ENCODE peak calls at places on chromosomes 16 and 17, in eight cellular contexts. One of them, this sample, is unnamed.

GRCh38 chr17:59811209-59811608 is 81.5 kb downstream of the TUBD1 start:
- DNase-seq in substantia nigra: no peak
- DNase-seq in activated naive CD4-positive, alpha-beta T cell treated with anti-CD3 and anti-CD28 coated beads for 36 hours: no peak
- DNase-seq in fibroblast of lung: peak
- DNase-seq in colonic mucosa: no peak
- DNase-seq in NCI-H1930: no peak
- DNase-seq in GDM1: no peak
- DNase-seq in activated CD4-positive, alpha-beta T cell treated with anti-CD3 and anti-CD28 coated beads, Interleukin-2, amount 10 ng/mL, durations not matched to agents 7 days and 5 days: no peak
- DNase-seq in this sample: no peak

GRCh38 chr16:87243383-87243964 is 73.7 kb downstream of the C16orf95 start:
- DNase-seq in activated naive CD4-positive, alpha-beta T cell treated with anti-CD3 and anti-CD28 coated beads for 36 hours: no peak
- DNase-seq in fibroblast of lung: no peak
- DNase-seq in NCI-H1930: no peak
- DNase-seq in substantia nigra: no peak
- DNase-seq in activated CD4-positive, alpha-beta T cell treated with anti-CD3 and anti-CD28 coated beads, Interleukin-2, amount 10 ng/mL, durations not matched to agents 7 days and 5 days: no peak
- DNase-seq in colonic mucosa: no peak
- DNase-seq in GDM1: no peak
- DNase-seq in this sample: no peak

GRCh38 chr16:75860654-75861053 is 134.4 kb upstream of the CPHXL start:
- DNase-seq in substantia nigra: peak
- DNase-seq in colonic mucosa: no peak
- DNase-seq in activated naive CD4-positive, alpha-beta T cell treated with anti-CD3 and anti-CD28 coated beads for 36 hours: no peak
- DNase-seq in GDM1: no peak
- DNase-seq in NCI-H1930: no peak
- DNase-seq in fibroblast of lung: peak
- DNase-seq in activated CD4-positive, alpha-beta T cell treated with anti-CD3 and anti-CD28 coated beads, Interleukin-2, amount 10 ng/mL, durations not matched to agents 7 days and 5 days: no peak
- DNase-seq in this sample: no peak

GRCh38 chr17:62692721-62693431 is 65.4 kb downstream of the MRC2 start:
- DNase-seq in colonic mucosa: no peak
- DNase-seq in substantia nigra: no peak
- DNase-seq in fibroblast of lung: peak
- DNase-seq in activated naive CD4-positive, alpha-beta T cell treated with anti-CD3 and anti-CD28 coated beads for 36 hours: peak
- DNase-seq in activated CD4-positive, alpha-beta T cell treated with anti-CD3 and anti-CD28 coated beads, Interleukin-2, amount 10 ng/mL, durations not matched to agents 7 days and 5 days: no peak
- DNase-seq in GDM1: no peak
- DNase-seq in NCI-H1930: no peak
- DNase-seq in this sample: no peak

GRCh38 chr17:66992911-66993310 is 28.4 kb downstream of the CACNG4 start:
- DNase-seq in activated CD4-positive, alpha-beta T cell treated with anti-CD3 and anti-CD28 coated beads, Interleukin-2, amount 10 ng/mL, durations not matched to agents 7 days and 5 days: no peak
- DNase-seq in GDM1: no peak
- DNase-seq in colonic mucosa: no peak
- DNase-seq in NCI-H1930: no peak
- DNase-seq in activated naive CD4-positive, alpha-beta T cell treated with anti-CD3 and anti-CD28 coated beads for 36 hours: no peak
- DNase-seq in fibroblast of lung: no peak
- DNase-seq in substantia nigra: no peak
- DNase-seq in this sample: no peak

GRCh38 chr17:31525801-31526549 is 134.5 kb downstream of the RAB11FIP4 start:
- DNase-seq in activated CD4-positive, alpha-beta T cell treated with anti-CD3 and anti-CD28 coated beads, Interleukin-2, amount 10 ng/mL, durations not matched to agents 7 days and 5 days: no peak
- DNase-seq in NCI-H1930: no peak
- DNase-seq in colonic mucosa: no peak
- DNase-seq in substantia nigra: no peak
- DNase-seq in activated naive CD4-positive, alpha-beta T cell treated with anti-CD3 and anti-CD28 coated beads for 36 hours: no peak
- DNase-seq in fibroblast of lung: no peak
- DNase-seq in GDM1: no peak
- DNase-seq in this sample: no peak

GRCh38 chr16:24282129-24282528 is 26.0 kb downstream of the CACNG3 start:
- DNase-seq in fibroblast of lung: no peak
- DNase-seq in colonic mucosa: no peak
- DNase-seq in substantia nigra: no peak
- DNase-seq in NCI-H1930: no peak
- DNase-seq in activated CD4-positive, alpha-beta T cell treated with anti-CD3 and anti-CD28 coated beads, Interleukin-2, amount 10 ng/mL, durations not matched to agents 7 days and 5 days: no peak
- DNase-seq in GDM1: no peak
- DNase-seq in activated naive CD4-positive, alpha-beta T cell treated with anti-CD3 and anti-CD28 coated beads for 36 hours: no peak
- DNase-seq in this sample: no peak

GRCh38 chr17:66711936-66712335 is 123.0 kb upstream of the CACNG5 start:
- DNase-seq in activated naive CD4-positive, alpha-beta T cell treated with anti-CD3 and anti-CD28 coated beads for 36 hours: no peak
- DNase-seq in activated CD4-positive, alpha-beta T cell treated with anti-CD3 and anti-CD28 coated beads, Interleukin-2, amount 10 ng/mL, durations not matched to agents 7 days and 5 days: no peak
- DNase-seq in GDM1: no peak
- DNase-seq in substantia nigra: no peak
- DNase-seq in fibroblast of lung: no peak
- DNase-seq in NCI-H1930: no peak
- DNase-seq in colonic mucosa: peak
- DNase-seq in this sample: no peak

GRCh38 chr17:40663252-40663651 is 1.7 kb downstream of the KRT222 start:
- DNase-seq in GDM1: no peak
- DNase-seq in fibroblast of lung: no peak
- DNase-seq in substantia nigra: no peak
- DNase-seq in activated CD4-positive, alpha-beta T cell treated with anti-CD3 and anti-CD28 coated beads, Interleukin-2, amount 10 ng/mL, durations not matched to agents 7 days and 5 days: no peak
- DNase-seq in NCI-H1930: no peak
- DNase-seq in activated naive CD4-positive, alpha-beta T cell treated with anti-CD3 and anti-CD28 coated beads for 36 hours: no peak
- DNase-seq in colonic mucosa: no peak
- DNase-seq in this sample: no peak

GRCh38 chr16:89375021-89375420 is 115.3 kb downstream of the ANKRD11 start:
- DNase-seq in substantia nigra: no peak
- DNase-seq in fibroblast of lung: no peak
- DNase-seq in activated naive CD4-positive, alpha-beta T cell treated with anti-CD3 and anti-CD28 coated beads for 36 hours: no peak
- DNase-seq in activated CD4-positive, alpha-beta T cell treated with anti-CD3 and anti-CD28 coated beads, Interleukin-2, amount 10 ng/mL, durations not matched to agents 7 days and 5 days: no peak
- DNase-seq in colonic mucosa: no peak
- DNase-seq in NCI-H1930: no peak
- DNase-seq in GDM1: no peak
- DNase-seq in this sample: no peak

GRCh38 chr17:19018600-19018950 is 14.0 kb upstream of the FAM83G start:
- DNase-seq in colonic mucosa: no peak
- DNase-seq in NCI-H1930: no peak
- DNase-seq in fibroblast of lung: no peak
- DNase-seq in activated CD4-positive, alpha-beta T cell treated with anti-CD3 and anti-CD28 coated beads, Interleukin-2, amount 10 ng/mL, durations not matched to agents 7 days and 5 days: no peak
- DNase-seq in activated naive CD4-positive, alpha-beta T cell treated with anti-CD3 and anti-CD28 coated beads for 36 hours: no peak
- DNase-seq in GDM1: no peak
- DNase-seq in substantia nigra: no peak
- DNase-seq in this sample: no peak

GRCh38 chr17:76822184-76822778 is 45.9 kb upstream of the MGAT5B start:
- DNase-seq in fibroblast of lung: no peak
- DNase-seq in colonic mucosa: no peak
- DNase-seq in GDM1: no peak
- DNase-seq in NCI-H1930: no peak
- DNase-seq in substantia nigra: no peak
- DNase-seq in activated CD4-positive, alpha-beta T cell treated with anti-CD3 and anti-CD28 coated beads, Interleukin-2, amount 10 ng/mL, durations not matched to agents 7 days and 5 days: no peak
- DNase-seq in activated naive CD4-positive, alpha-beta T cell treated with anti-CD3 and anti-CD28 coated beads for 36 hours: no peak
- DNase-seq in this sample: no peak

GRCh38 chr17:8029121-8029520 is 9.7 kb upstream of the ALOX15B start:
- DNase-seq in fibroblast of lung: peak
- DNase-seq in NCI-H1930: no peak
- DNase-seq in activated CD4-positive, alpha-beta T cell treated with anti-CD3 and anti-CD28 coated beads, Interleukin-2, amount 10 ng/mL, durations not matched to agents 7 days and 5 days: no peak
- DNase-seq in substantia nigra: no peak
- DNase-seq in activated naive CD4-positive, alpha-beta T cell treated with anti-CD3 and anti-CD28 coated beads for 36 hours: no peak
- DNase-seq in GDM1: no peak
- DNase-seq in colonic mucosa: no peak
- DNase-seq in this sample: no peak

GRCh38 chr17:41530062-41531048 is 2.2 kb upstream of the KRT19 start:
- DNase-seq in activated CD4-positive, alpha-beta T cell treated with anti-CD3 and anti-CD28 coated beads, Interleukin-2, amount 10 ng/mL, durations not matched to agents 7 days and 5 days: no peak
- DNase-seq in colonic mucosa: peak
- DNase-seq in substantia nigra: no peak
- DNase-seq in GDM1: no peak
- DNase-seq in activated naive CD4-positive, alpha-beta T cell treated with anti-CD3 and anti-CD28 coated beads for 36 hours: no peak
- DNase-seq in fibroblast of lung: peak
- DNase-seq in NCI-H1930: no peak
- DNase-seq in this sample: no peak

GRCh38 chr16:50396770-50397525 is 28.2 kb upstream of the BRD7 start:
- DNase-seq in fibroblast of lung: peak
- DNase-seq in GDM1: no peak
- DNase-seq in activated naive CD4-positive, alpha-beta T cell treated with anti-CD3 and anti-CD28 coated beads for 36 hours: peak
- DNase-seq in substantia nigra: no peak
- DNase-seq in NCI-H1930: no peak
- DNase-seq in activated CD4-positive, alpha-beta T cell treated with anti-CD3 and anti-CD28 coated beads, Interleukin-2, amount 10 ng/mL, durations not matched to agents 7 days and 5 days: no peak
- DNase-seq in colonic mucosa: no peak
- DNase-seq in this sample: no peak

GRCh38 chr17:47318197-47318918 is 5.4 kb upstream of the EFCAB13 start:
- DNase-seq in colonic mucosa: no peak
- DNase-seq in fibroblast of lung: no peak
- DNase-seq in activated CD4-positive, alpha-beta T cell treated with anti-CD3 and anti-CD28 coated beads, Interleukin-2, amount 10 ng/mL, durations not matched to agents 7 days and 5 days: no peak
- DNase-seq in activated naive CD4-positive, alpha-beta T cell treated with anti-CD3 and anti-CD28 coated beads for 36 hours: no peak
- DNase-seq in NCI-H1930: no peak
- DNase-seq in substantia nigra: no peak
- DNase-seq in GDM1: no peak
- DNase-seq in this sample: no peak

GRCh38 chr17:57406981-57407286 is 150.6 kb downstream of the MSI2 start:
- DNase-seq in activated CD4-positive, alpha-beta T cell treated with anti-CD3 and anti-CD28 coated beads, Interleukin-2, amount 10 ng/mL, durations not matched to agents 7 days and 5 days: no peak
- DNase-seq in NCI-H1930: no peak
- DNase-seq in GDM1: no peak
- DNase-seq in substantia nigra: no peak
- DNase-seq in activated naive CD4-positive, alpha-beta T cell treated with anti-CD3 and anti-CD28 coated beads for 36 hours: peak
- DNase-seq in colonic mucosa: no peak
- DNase-seq in fibroblast of lung: no peak
- DNase-seq in this sample: no peak

This sample was measured in NCI-H2081 treated with DMSO at 0.1 percent for 48 hours.